ENCODE peak calls at places on chromosomes 7 and 10, in ten cellular contexts. N is H7; X is NCI-H2029; Q is naive B cell; M is psoas muscle; W is stimulated activated CD8-positive, alpha-beta memory T cell treated with anti-CD3 and anti-CD28 coated beads, Interleukin-15, amount 100 ng/mL, for 1 hour; L is ascending aorta; H is M059J; Y is glutamatergic neuron; B is ELR. C is an unnamed sample.

GRCh38 chr7:116291937-116292336 is 81.6 kb downstream of the TES start:
- DNase-seq in W (no peak), L (no peak), H (no peak), X (no peak), Y (no peak), M (no peak), B (no peak), N (no peak), Q (no peak), C (no peak)

GRCh38 chr7:23114854-23115253 is 9.3 kb downstream of the KLHL7 start:
- DNase-seq in X (no peak), N (no peak), Q (no peak), L (no peak), B (peak), H (no peak), Y (no peak), W (no peak), M (no peak), C (no peak)

GRCh38 chr7:157412021-157412443 is 75.2 kb downstream of the DNAJB6 start:
- DNase-seq in H (peak), N (no peak), W (no peak), B (peak), Q (no peak), L (no peak), M (no peak), X (no peak), Y (no peak), C (no peak)

GRCh38 chr7:47273088-47273487 is 308.8 kb downstream of the TNS3 start:
- DNase-seq in M (no peak), Y (no peak), W (no peak), N (no peak), Q (no peak), L (no peak), X (no peak), H (no peak), B (no peak), C (no peak)

GRCh38 chr7:106421181-106421762 is 136.5 kb upstream of the NAMPT start:
- DNase-seq in N (no peak), Q (no peak), B (peak), H (peak), W (no peak), M (peak), X (peak), L (peak), Y (no peak), C (peak)

GRCh38 chr7:7773334-7774308 is 55.2 kb upstream of the RPA3 start:
- DNase-seq in L (no peak), W (no peak), H (no peak), Q (peak), M (no peak), Y (no peak), N (no peak), X (no peak), B (no peak), C (no peak)

GRCh38 chr7:94394399-94395140 is at the start of gene COL1A2:
- DNase-seq in W (no peak), Y (peak), N (peak), M (peak), X (peak), B (peak), H (peak), Q (peak), L (peak), C (peak)

GRCh38 chr10:132062181-132062515 is 3.6 kb upstream of the JAKMIP3 start:
- DNase-seq in Q (no peak), M (no peak), Y (no peak), L (no peak), B (no peak), N (peak), W (no peak), X (no peak), H (no peak), C (no peak)

GRCh38 chr10:98477861-98478260 is 31.1 kb upstream of the HPS1 start:
- DNase-seq in Q (no peak), B (no peak), H (no peak), W (no peak), X (no peak), N (no peak), Y (no peak), M (no peak), L (no peak), C (no peak)

GRCh38 chr7:146319625-146320024 is 203.0 kb downstream of the CNTNAP2 start:
- DNase-seq in B (no peak), H (no peak), Y (no peak), Q (no peak), M (no peak), W (no peak), N (no peak), L (no peak), X (no peak), C (no peak)

GRCh38 chr10:78181381-78182055 is 147.9 kb downstream of the RPS24 start:
- DNase-seq in H (no peak), Q (no peak), Y (no peak), B (no peak), N (no peak), M (no peak), X (no peak), L (no peak), W (no peak), C (no peak)

GRCh38 chr7:31633894-31634494 is 53.0 kb upstream of the PPP1R17 start:
- DNase-seq in Y (peak), W (no peak), L (no peak), H (peak), Q (no peak), X (peak), M (peak), B (peak), N (peak), C (peak)

GRCh38 chr10:122033224-122033926 is 44.4 kb downstream of the TACC2 start:
- DNase-seq in B (no peak), Q (no peak), N (no peak), X (peak), Y (no peak), H (no peak), M (no peak), W (no peak), L (no peak), C (peak)

GRCh38 chr7:150383710-150384397 is 4.7 kb downstream of the ZNF775 start:
- DNase-seq in W (no peak), L (no peak), X (no peak), B (no peak), Y (peak), N (peak), Q (no peak), H (no peak), M (no peak), C (no peak)

GRCh38 chr10:93565421-93565820 is 1.0 kb upstream of the FFAR4 start:
- DNase-seq in L (no peak), X (no peak), M (no peak), W (no peak), B (no peak), Y (no peak), Q (no peak), H (no peak), N (no peak), C (no peak)

C was measured in lung.